ENCODE peak calls at places on chromosomes 5 and 9, in six cellular contexts. D is epithelial cell of prostate, A is T-helper 1 cell, H is colonic mucosa, T is SK-N-SH, N is WTC11. J is an unnamed sample.

GRCh38 chr5:142313693-142314092 is 11.1 kb downstream of the SPRY4 start:
- DNase-seq in D (no peak), A (no peak), H (no peak), T (no peak), N (no peak), J (no peak)

GRCh38 chr5:122963305-122963704 is 73.2 kb downstream of the PPIC start:
- DNase-seq in D (no peak), A (no peak), H (no peak), T (no peak), N (no peak), J (no peak)

GRCh38 chr9:129838707-129839259 is 3.5 kb downstream of the USP20 start:
- DNase-seq in D (no peak), A (no peak), H (no peak), T (no peak), N (no peak), J (peak)

GRCh38 chr9:591292-591691 is 250.2 kb upstream of the DMRT1 start:
- DNase-seq in D (peak), A (no peak), H (peak), T (no peak), N (no peak), J (peak)

GRCh38 chr5:89729623-89730390 is 679.7 kb downstream of the CETN3 start:
- DNase-seq in D (no peak), A (no peak), H (no peak), T (no peak), N (no peak), J (peak)

GRCh38 chr5:158676642-158677489 is 422.9 kb downstream of the EBF1 start:
- DNase-seq in D (no peak), A (no peak), H (no peak), T (no peak), N (peak), J (no peak)

GRCh38 chr5:139795074-139796001 is at the start of gene PSD2:
- DNase-seq in D (no peak), A (no peak), H (no peak), T (peak), N (peak), J (peak)

GRCh38 chr5:139565411-139566305 is 4.5 kb downstream of the UBE2D2 start:
- DNase-seq in D (no peak), A (no peak), H (no peak), T (no peak), N (no peak), J (peak)

GRCh38 chr5:137923856-137924255 is 34.6 kb downstream of the PKD2L2 start:
- DNase-seq in D (no peak), A (no peak), H (no peak), T (no peak), N (no peak), J (peak)

GRCh38 chr5:138654281-138654867 is 79.2 kb upstream of the HSPA9 start:
- DNase-seq in D (no peak), A (peak), H (no peak), T (no peak), N (no peak), J (peak)

GRCh38 chr5:3346111-3346820 is 249.4 kb upstream of the IRX1 start:
- DNase-seq in D (no peak), A (no peak), H (peak), T (no peak), N (no peak), J (no peak)

GRCh38 chr5:45383985-45384384 is 312.2 kb downstream of the HCN1 start:
- DNase-seq in D (no peak), A (no peak), H (no peak), T (no peak), N (no peak), J (no peak)

GRCh38 chr9:37641331-37641730 is 9.4 kb upstream of the FRMPD1 start:
- DNase-seq in D (no peak), A (no peak), H (no peak), T (no peak), N (no peak), J (no peak)

GRCh38 chr9:107137495-107138202 is 145.4 kb upstream of the RAD23B start:
- DNase-seq in D (no peak), A (no peak), H (peak), T (peak), N (no peak), J (peak)

GRCh38 chr5:107026098-107026497 is 644.6 kb downstream of the EFNA5 start:
- DNase-seq in D (no peak), A (no peak), H (no peak), T (no peak), N (no peak), J (no peak)

GRCh38 chr5:173045481-173045880 is 10.7 kb upstream of the CREBRF start:
- DNase-seq in D (no peak), A (no peak), H (no peak), T (no peak), N (peak), J (no peak)

GRCh38 chr5:119537704-119538103 is 85.4 kb downstream of the HSD17B4 start:
- DNase-seq in D (peak), A (no peak), H (no peak), T (no peak), N (no peak), J (peak)

GRCh38 chr9:34559616-34560546 is 29.6 kb downstream of the CNTFR start:
- DNase-seq in D (no peak), A (no peak), H (peak), T (peak), N (no peak), J (peak)

GRCh38 chr9:121827251-121827967 is 176.0 kb downstream of the DAB2IP start:
- DNase-seq in D (no peak), A (no peak), H (no peak), T (no peak), N (no peak), J (no peak)

GRCh38 chr9:75812139-75812538 is 78.3 kb upstream of the PCSK5 start:
- DNase-seq in D (no peak), A (no peak), H (no peak), T (no peak), N (no peak), J (no peak)

GRCh38 chr5:82106806-82107205 is 135.0 kb downstream of the ATG10 start:
- DNase-seq in D (no peak), A (no peak), H (no peak), T (no peak), N (no peak), J (peak)

GRCh38 chr5:14728109-14728938 is 63.8 kb downstream of the OTULIN start:
- DNase-seq in D (no peak), A (no peak), H (peak), T (no peak), N (peak), J (no peak)

GRCh38 chr5:149500922-149501582 is 50.2 kb downstream of the CSNK1A1 start:
- DNase-seq in D (no peak), A (no peak), H (no peak), T (no peak), N (no peak), J (peak)

GRCh38 chr9:114421147-114421546 is 33.4 kb upstream of the AKNA start:
- DNase-seq in D (no peak), A (no peak), H (no peak), T (no peak), N (no peak), J (no peak)

GRCh38 chr5:151104795-151105194 is 24.0 kb upstream of the TNIP1 start:
- DNase-seq in D (no peak), A (no peak), H (peak), T (no peak), N (no peak), J (no peak)

GRCh38 chr9:84054341-84055010 is 73.9 kb downstream of the RMI1 start:
- DNase-seq in D (no peak), A (no peak), H (no peak), T (no peak), N (no peak), J (no peak)

GRCh38 chr9:95438958-95439357 is 77.8 kb downstream of the PTCH1 start:
- DNase-seq in D (no peak), A (no peak), H (no peak), T (no peak), N (no peak), J (no peak)

GRCh38 chr5:94031631-94032030 is 290.2 kb upstream of the POU5F2 start:
- DNase-seq in D (no peak), A (no peak), H (no peak), T (no peak), N (no peak), J (no peak)

GRCh38 chr9:115008536-115008935 is 78.1 kb upstream of the TNFSF8 start:
- DNase-seq in D (no peak), A (no peak), H (no peak), T (no peak), N (no peak), J (peak)

GRCh38 chr5:9278925-9279603 is 266.8 kb downstream of the SEMA5A start:
- DNase-seq in D (no peak), A (no peak), H (no peak), T (no peak), N (no peak), J (no peak)

GRCh38 chr5:103019804-103020203 is 100.1 kb downstream of the GIN1 start:
- DNase-seq in D (no peak), A (no peak), H (no peak), T (no peak), N (no peak), J (no peak)

GRCh38 chr5:74477761-74478160 is 162.8 kb downstream of the ENC1 start:
- DNase-seq in D (no peak), A (no peak), H (no peak), T (no peak), N (no peak), J (no peak)

GRCh38 chr5:3818612-3819011 is 223.0 kb downstream of the IRX1 start:
- DNase-seq in D (no peak), A (no peak), H (no peak), T (no peak), N (no peak), J (no peak)

GRCh38 chr9:14314929-14315753 is 1.2 kb upstream of the NFIB start:
- DNase-seq in D (no peak), A (no peak), H (peak), T (peak), N (peak), J (peak)

GRCh38 chr9:110058304-110058953 is 149.5 kb downstream of the C9orf152 start:
- DNase-seq in D (no peak), A (peak), H (peak), T (peak), N (peak), J (peak)

GRCh38 chr9:96048116-96048953 is 172.8 kb downstream of the ERCC6L2 start:
- DNase-seq in D (no peak), A (no peak), H (no peak), T (peak), N (no peak), J (peak)

GRCh38 chr5:149426931-149427330 is 47.8 kb upstream of the IL17B start:
- DNase-seq in D (no peak), A (no peak), H (no peak), T (no peak), N (no peak), J (peak)

GRCh38 chr5:133882107-133882695 is 86.2 kb downstream of the C5orf15 start:
- DNase-seq in D (no peak), A (no peak), H (no peak), T (no peak), N (no peak), J (no peak)

J was measured in astrocyte of the hippocampus.